ENCODE peak calls at places on chromosome 7, in six cellular contexts. M, H, K, B, O and E are unnamed samples.

GRCh38 chr7:101486056-101486763 is 123.5 kb downstream of the COL26A1 start:
- DNase-seq in M (no peak), H (no peak), K (no peak), B (no peak), O (no peak), E (no peak)

GRCh38 chr7:135359633-135360032 is 126.0 kb downstream of the STRA8 start:
- DNase-seq in M (no peak), H (no peak), K (peak; percentile 5), B (no peak), O (no peak), E (no peak)

GRCh38 chr7:33062023-33062781 is at the start of gene NT5C3A:
- DNase-seq in M (no peak), H (no peak), K (no peak), B (peak; percentile 48), O (peak; percentile 25), E (peak; percentile 8)

GRCh38 chr7:117479480-117480224 is at the start of gene CFTR:
- DNase-seq in M (no peak), H (no peak), K (no peak), B (no peak), O (no peak), E (no peak)

GRCh38 chr7:130274983-130275649 is 8.5 kb downstream of the CPA2 start:
- DNase-seq in M (peak; percentile 16), H (no peak), K (no peak), B (no peak), O (no peak), E (no peak)

GRCh38 chr7:85285502-85285901 is 98.6 kb upstream of the SEMA3D start:
- DNase-seq in M (no peak), H (no peak), K (no peak), B (no peak), O (no peak), E (no peak)

GRCh38 chr7:155741805-155742204 is 70.5 kb downstream of the SHH start:
- DNase-seq in M (no peak), H (no peak), K (no peak), B (peak; percentile 98), O (no peak), E (no peak)

GRCh38 chr7:29375641-29376562 is 181.3 kb downstream of the CHN2 start:
- DNase-seq in M (no peak), H (no peak), K (no peak), B (no peak), O (peak; percentile 8), E (no peak)

GRCh38 chr7:131015131-131015954 is 281.3 kb upstream of the KLF14 start:
- DNase-seq in M (no peak), H (no peak), K (no peak), B (no peak), O (no peak), E (no peak)

GRCh38 chr7:90629306-90629918 is 33.3 kb downstream of the CDK14 start:
- DNase-seq in M (peak; percentile 12), H (no peak), K (peak; percentile 65), B (peak; percentile 37), O (peak; percentile 50), E (no peak)

GRCh38 chr7:1043552-1044188 is 676 bp upstream of the GPR146 start:
- DNase-seq in M (no peak), H (no peak), K (no peak), B (no peak), O (no peak), E (no peak)

GRCh38 chr7:30255096-30255769 is 29.2 kb upstream of the ZNRF2 start:
- DNase-seq in M (no peak), H (no peak), K (no peak), B (no peak), O (no peak), E (no peak)

GRCh38 chr7:149865437-149865836 is 8.3 kb upstream of the ATP6V0E2 start:
- DNase-seq in M (no peak), H (no peak), K (peak; percentile 67), B (peak; percentile 53), O (no peak), E (no peak)

GRCh38 chr7:1741246-1741645 is 71.2 kb downstream of the ELFN1 start:
- DNase-seq in M (no peak), H (no peak), K (no peak), B (no peak), O (no peak), E (no peak)